ENCODE peak calls at places on chromosomes 13 and 19, in seven cellular contexts. W, Y, D, T, J, Z and E are unnamed samples.

GRCh38 chr19:35549174-35549788 is 3.9 kb downstream of the TMEM147 start:
- DNase-seq in Z (no peak), Y (peak), D (peak), J (peak), W (peak), T (peak), E (peak)

GRCh38 chr13:106522898-106523525 is 12.4 kb downstream of the EFNB2 start:
- DNase-seq in D (no peak), T (no peak), J (no peak), W (no peak), Y (no peak), Z (no peak), E (no peak)

GRCh38 chr13:44735806-44736205 is 159.7 kb upstream of the TSC22D1 start:
- DNase-seq in D (no peak), Y (no peak), J (no peak), T (no peak), Z (no peak), W (no peak), E (no peak)

GRCh38 chr13:76764916-76765315 is 121.3 kb downstream of the KCTD12 start:
- DNase-seq in T (no peak), J (no peak), W (no peak), Z (no peak), Y (no peak), D (no peak), E (no peak)

GRCh38 chr13:71218960-71219359 is 648.0 kb downstream of the DACH1 start:
- DNase-seq in J (no peak), W (peak), Z (no peak), Y (peak), T (no peak), D (no peak), E (no peak)

GRCh38 chr19:15640294-15640903 is at the start of gene CYP4F3:
- DNase-seq in Y (peak), J (peak), T (no peak), Z (no peak), D (no peak), W (peak), E (no peak)

GRCh38 chr19:17946965-17947784 is 14.4 kb downstream of the CCDC124 start:
- DNase-seq in Z (no peak), T (peak), J (no peak), Y (peak), W (no peak), D (no peak), E (no peak)

GRCh38 chr13:79870766-79871165 is 389.8 kb downstream of the NDFIP2 start:
- DNase-seq in J (no peak), W (no peak), D (no peak), Y (no peak), Z (no peak), T (no peak), E (no peak)

GRCh38 chr19:310141-310651 is 19.0 kb upstream of the PLPP2 start:
- DNase-seq in W (peak), J (no peak), T (no peak), Y (no peak), D (no peak), Z (no peak), E (no peak)

GRCh38 chr13:40189426-40189825 is 477.0 kb downstream of the FOXO1 start:
- DNase-seq in W (no peak), D (no peak), T (no peak), Z (no peak), Y (no peak), J (no peak), E (no peak)

GRCh38 chr19:50980203-50980602 is 3.5 kb downstream of the KLK7 start:
- DNase-seq in J (no peak), D (no peak), Z (no peak), Y (no peak), W (no peak), T (no peak), E (no peak)

GRCh38 chr13:67619346-67619745 is 389.2 kb upstream of the PCDH9 start:
- DNase-seq in Y (no peak), W (no peak), T (no peak), D (no peak), J (no peak), Z (no peak), E (no peak)

GRCh38 chr19:10587022-10587838 is at the start of gene AP1M2:
- DNase-seq in W (no peak), Y (no peak), D (no peak), Z (no peak), J (peak), T (peak), E (no peak)
- TF ChIP-seq POLR2AphosphoS5 in W (no peak), Y (no peak), D (no peak), Z (no peak), J (no peak), T (no peak), E (no peak)

DNA sequence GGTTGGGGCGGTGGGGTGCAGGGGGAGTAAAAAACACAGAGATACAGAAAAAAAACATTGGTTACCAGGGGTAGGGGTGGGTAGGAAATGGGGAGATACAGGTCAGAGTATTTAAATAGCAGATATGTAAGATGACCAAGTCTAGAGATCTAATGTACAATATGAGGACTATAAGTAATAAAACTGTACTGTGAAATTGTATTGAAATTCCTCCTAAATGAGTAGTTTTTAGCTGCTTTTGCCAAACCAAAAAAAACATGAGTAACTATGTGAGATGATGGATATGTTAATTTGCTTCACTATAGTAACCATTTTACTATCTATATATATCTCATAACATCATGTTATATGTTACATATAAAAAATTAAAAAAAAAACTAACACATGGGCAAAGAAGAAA is 29.6 kb downstream of the VWA8 start:
- DNase-seq in Y (no peak), J (no peak), T (no peak), W (no peak), D (no peak), Z (no peak), E (no peak)
- TF ChIP-seq TAF1 in Y (no peak), J (no peak), T (no peak), W (no peak), D (no peak), Z (no peak), E (no peak)

GRCh38 chr19:48123907-48124675 is 13.5 kb upstream of the PLA2G4C start:
- DNase-seq in Z (no peak), T (no peak), D (no peak), W (no peak), J (no peak), Y (peak), E (no peak)
- TF ChIP-seq POLR2AphosphoS5 in Z (no peak), T (no peak), D (no peak), W (no peak), J (no peak), Y (no peak), E (no peak)

GRCh38 chr13:111916201-111916600 is 150.7 kb upstream of the SOX1 start:
- DNase-seq in W (no peak), Y (no peak), Z (no peak), J (no peak), D (no peak), T (no peak), E (no peak)

GRCh38 chr13:111914241-111915103 is 152.5 kb upstream of the SOX1 start:
- DNase-seq in W (no peak), J (no peak), D (no peak), Z (no peak), T (peak), Y (no peak), E (no peak)

GRCh38 chr13:111913790-111914189 is 153.2 kb upstream of the SOX1 start:
- DNase-seq in Z (no peak), W (no peak), T (no peak), J (no peak), Y (no peak), D (no peak), E (no peak)

GRCh38 chr13:111912991-111913781 is 153.8 kb upstream of the SOX1 start:
- DNase-seq in Y (no peak), Z (no peak), J (no peak), D (no peak), T (peak), W (no peak), E (no peak)

DNA sequence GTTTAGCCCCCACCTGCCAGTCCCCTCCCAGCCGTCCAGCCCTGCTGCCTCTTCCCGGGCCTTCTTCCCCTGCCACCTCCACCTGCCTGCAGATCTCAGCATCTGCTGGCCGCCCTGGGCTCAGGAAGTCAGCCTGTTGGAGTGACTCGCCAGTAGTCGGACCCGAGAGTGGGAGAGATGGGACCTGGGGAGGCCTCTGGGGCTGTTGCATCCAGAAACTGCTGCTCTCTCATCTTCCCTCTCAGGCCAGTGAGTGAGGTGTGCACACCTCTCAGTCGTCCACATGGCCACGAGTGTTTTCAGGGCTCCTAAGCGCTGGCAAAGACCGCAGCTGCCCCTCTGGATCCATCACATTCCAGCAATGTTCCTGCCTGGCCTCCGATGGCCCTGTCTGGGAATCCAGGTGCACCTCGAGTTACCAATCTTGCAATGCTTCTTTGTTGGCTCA is 151.8 kb upstream of the SOX1 start:
- DNase-seq in W (no peak), Y (no peak), Z (no peak), J (no peak), D (no peak), T (peak), E (no peak)
- TF ChIP-seq TAF1 in W (no peak), Y (no peak), Z (no peak), J (no peak), D (no peak), T (no peak), E (no peak)

GRCh38 chr19:58499021-58499927 is 12.5 kb downstream of the SLC27A5 start:
- DNase-seq in J (peak), T (peak), Z (peak), W (peak), Y (peak), D (peak), E (peak)
- TF ChIP-seq POLR2AphosphoS5 in J (peak), T (no peak), Z (peak), W (peak), Y (peak), D (peak), E (peak)

GRCh38 chr13:24694907-24695306 is 14.7 kb downstream of the ATP12A start:
- DNase-seq in Y (no peak), T (no peak), J (no peak), Z (no peak), D (no peak), W (no peak), E (no peak)

GRCh38 chr13:24688901-24689300 is 8.7 kb downstream of the ATP12A start:
- DNase-seq in W (no peak), J (no peak), D (no peak), T (no peak), Y (no peak), Z (no peak), E (no peak)

GRCh38 chr13:24693862-24694471 is 13.8 kb downstream of the ATP12A start:
- DNase-seq in D (peak), Z (no peak), J (peak), W (peak), Y (peak), T (peak), E (peak)

GRCh38 chr13:24691381-24691780 is 11.2 kb downstream of the ATP12A start:
- DNase-seq in W (no peak), Z (no peak), Y (no peak), D (no peak), T (no peak), J (no peak), E (no peak)

GRCh38 chr13:24692541-24692940 is 12.3 kb downstream of the ATP12A start:
- DNase-seq in J (no peak), T (no peak), Y (no peak), Z (no peak), D (no peak), W (no peak), E (no peak)
- TF ChIP-seq TAF1 in J (no peak), T (no peak), Y (no peak), Z (no peak), D (no peak), W (no peak), E (no peak)

GRCh38 chr13:30186644-30187431 is 120.5 kb downstream of the KATNAL1 start:
- DNase-seq in J (no peak), D (no peak), Y (no peak), Z (no peak), T (no peak), W (no peak), E (no peak)
- TF ChIP-seq POLR2AphosphoS5 in J (no peak), D (no peak), Y (no peak), Z (no peak), T (no peak), W (no peak), E (no peak)

DNA sequence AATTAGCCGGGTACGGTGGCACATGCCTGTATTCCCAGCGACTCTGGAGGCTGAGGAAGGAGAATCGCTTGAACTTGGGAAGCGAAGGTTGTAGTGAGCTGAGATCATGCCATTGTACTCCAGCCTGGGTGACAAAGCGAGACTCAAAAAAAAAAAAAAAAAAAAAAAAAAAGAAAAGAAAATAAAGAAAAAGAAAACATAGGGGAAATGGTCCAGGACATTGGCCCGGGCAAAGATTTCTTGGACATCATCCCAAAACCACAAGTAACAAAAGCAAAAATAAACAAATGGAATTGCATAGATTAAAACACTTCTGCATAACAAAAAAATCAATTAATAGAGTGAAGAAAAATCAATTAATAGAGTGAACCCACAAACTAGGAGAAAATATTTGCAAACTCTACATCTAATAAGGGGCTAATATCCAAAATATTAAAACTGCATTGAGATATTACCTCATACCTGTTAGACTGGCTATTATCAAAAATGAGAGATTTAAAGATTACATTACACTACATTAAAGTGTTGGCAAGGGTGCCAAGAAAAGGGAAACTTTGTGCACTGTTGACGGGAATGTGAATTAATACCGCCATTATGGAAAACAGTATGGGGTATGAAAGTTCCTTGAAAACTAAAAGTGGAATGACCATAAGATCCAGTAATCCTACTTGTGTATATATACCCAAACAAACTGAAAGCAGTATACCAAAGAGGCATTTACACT is 18.5 kb upstream of the ABCC4 start:
- DNase-seq in Y (no peak), W (no peak), Z (no peak), T (no peak), D (no peak), J (no peak), E (no peak)
- TF ChIP-seq TAF1 in Y (no peak), W (no peak), Z (no peak), T (no peak), D (no peak), J (no peak), E (no peak)

GRCh38 chr19:2164020-2164988 is 571 bp downstream of the DOT1L start:
- DNase-seq in J (no peak), T (peak), W (no peak), Z (no peak), D (no peak), Y (no peak), E (no peak)

GRCh38 chr19:2170219-2170618 is 6.5 kb downstream of the DOT1L start:
- DNase-seq in J (no peak), Z (no peak), D (no peak), W (no peak), T (no peak), Y (no peak), E (no peak)

GRCh38 chr19:2168619-2169424 is 5.1 kb downstream of the DOT1L start:
- DNase-seq in T (no peak), J (peak), D (no peak), Y (peak), Z (peak), W (peak), E (peak)

GRCh38 chr19:2167896-2168618 is 4.3 kb downstream of the DOT1L start:
- DNase-seq in W (no peak), T (no peak), D (no peak), J (peak), Z (peak), Y (peak), E (no peak)

DNA sequence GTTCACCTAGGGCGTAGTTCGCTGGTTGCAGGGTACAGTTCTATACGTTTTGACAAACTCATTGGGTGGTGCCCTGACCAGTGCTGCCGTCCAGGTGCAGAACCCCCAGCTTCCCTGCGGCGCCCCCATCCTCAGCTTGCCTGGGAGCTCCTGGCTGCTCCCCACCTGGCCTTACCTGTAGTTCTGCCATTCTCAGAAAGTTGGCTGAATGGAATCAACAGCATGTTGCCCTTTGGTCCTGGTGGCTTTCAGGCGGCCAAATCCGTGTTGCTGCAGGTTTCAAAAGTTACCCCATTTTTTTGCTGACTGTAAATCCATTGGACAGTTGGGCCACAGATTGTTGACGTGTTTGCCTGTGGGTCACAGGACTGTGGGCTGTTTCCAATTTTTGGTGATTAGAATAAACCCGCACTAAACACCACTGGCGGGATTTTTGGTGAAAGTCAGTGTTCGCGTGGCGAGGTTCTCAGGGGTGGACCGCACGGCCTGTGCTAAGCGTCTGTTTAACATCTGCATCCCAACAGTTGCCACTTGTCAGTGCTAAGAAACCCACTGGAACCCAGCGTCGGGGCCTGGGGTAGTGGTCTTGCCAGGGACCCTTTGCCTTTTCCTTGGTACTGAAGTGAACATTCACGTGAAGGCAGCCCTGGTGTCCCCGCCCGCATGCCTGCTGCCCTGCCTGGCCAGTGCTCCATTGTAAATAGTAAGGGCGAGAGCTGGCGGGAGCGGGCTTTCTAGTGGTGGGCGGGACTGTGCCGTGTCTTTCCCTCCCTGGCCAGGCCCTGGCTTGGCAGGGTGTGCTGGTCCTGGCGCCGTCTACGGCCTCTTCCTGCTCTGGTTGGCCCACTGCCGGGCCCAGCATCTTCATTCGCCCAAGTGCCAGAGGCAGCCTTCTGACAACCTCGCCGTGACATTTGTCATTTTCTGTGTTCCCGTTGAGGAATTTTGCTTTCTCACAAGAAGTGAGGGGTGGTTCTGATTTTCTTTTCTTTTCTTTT is 3.3 kb downstream of the DOT1L start:
- DNase-seq in Y (peak), J (no peak), Z (no peak), T (no peak), W (peak), D (no peak), E (no peak)
- TF ChIP-seq POLR2AphosphoS5 in Y (no peak), J (no peak), Z (peak), T (no peak), W (no peak), D (no peak), E (no peak)